ENCODE peak calls at places on chromosomes 4 and X, in six cellular contexts. One of them, this sample, is unnamed.

GRCh38 chr4:57410331-57411052 is 300.3 kb upstream of the IGFBP7 start:
- DNase-seq in natural killer cell: no peak
- DNase-seq in nephron progenitor cell: no peak
- DNase-seq in Right ventricle myocardium superior: no peak
- DNase-seq in pancreas: no peak
- DNase-seq in iPS DF 6.9: no peak
- DNase-seq in this sample: no peak

GRCh38 chrX:110012818-110013484 is 10.0 kb downstream of the TMEM164 start:
- DNase-seq in pancreas: peak; percentile 21
- DNase-seq in Right ventricle myocardium superior: no peak
- DNase-seq in natural killer cell: no peak
- DNase-seq in nephron progenitor cell: no peak
- DNase-seq in iPS DF 6.9: no peak
- DNase-seq in this sample: no peak

GRCh38 chrX:10636337-10636736 is 16.0 kb upstream of the MID1 start:
- DNase-seq in pancreas: no peak
- DNase-seq in iPS DF 6.9: no peak
- DNase-seq in nephron progenitor cell: no peak
- DNase-seq in natural killer cell: no peak
- DNase-seq in Right ventricle myocardium superior: no peak
- DNase-seq in this sample: no peak

GRCh38 chr4:15771419-15772058 is 6.6 kb upstream of the CD38 start:
- DNase-seq in pancreas: no peak
- DNase-seq in Right ventricle myocardium superior: no peak
- DNase-seq in natural killer cell: no peak
- DNase-seq in nephron progenitor cell: no peak
- DNase-seq in iPS DF 6.9: no peak
- DNase-seq in this sample: no peak

GRCh38 chr4:93855926-93856325 is 27.4 kb downstream of the ATOH1 start:
- DNase-seq in iPS DF 6.9: no peak
- DNase-seq in pancreas: no peak
- DNase-seq in natural killer cell: no peak
- DNase-seq in Right ventricle myocardium superior: no peak
- DNase-seq in nephron progenitor cell: no peak
- DNase-seq in this sample: no peak

GRCh38 chr4:108560624-108561023 is 59.8 kb upstream of the RPL34 start:
- DNase-seq in pancreas: no peak
- DNase-seq in nephron progenitor cell: no peak
- DNase-seq in natural killer cell: no peak
- DNase-seq in Right ventricle myocardium superior: no peak
- DNase-seq in iPS DF 6.9: no peak
- DNase-seq in this sample: no peak

GRCh38 chrX:149286940-149287349 is 218.2 kb downstream of the IDS start:
- DNase-seq in pancreas: peak; percentile 23
- DNase-seq in Right ventricle myocardium superior: no peak
- DNase-seq in nephron progenitor cell: peak; percentile 42
- DNase-seq in natural killer cell: no peak
- DNase-seq in iPS DF 6.9: peak; percentile 22
- DNase-seq in this sample: peak; percentile 3

GRCh38 chrX:96820935-96821334 is 62.8 kb upstream of the RPA4 start:
- DNase-seq in iPS DF 6.9: no peak
- DNase-seq in Right ventricle myocardium superior: no peak
- DNase-seq in pancreas: no peak
- DNase-seq in nephron progenitor cell: no peak
- DNase-seq in natural killer cell: no peak
- DNase-seq in this sample: no peak

GRCh38 chr4:139528377-139529005 is 27.5 kb downstream of the SETD7 start:
- DNase-seq in nephron progenitor cell: no peak
- DNase-seq in pancreas: no peak
- DNase-seq in natural killer cell: peak; percentile 41
- DNase-seq in iPS DF 6.9: no peak
- DNase-seq in Right ventricle myocardium superior: peak; percentile 85
- DNase-seq in this sample: no peak

GRCh38 chrX:2463973-2464676 is 36.7 kb downstream of the DHRSX start:
- DNase-seq in iPS DF 6.9: no peak
- DNase-seq in pancreas: no peak
- DNase-seq in natural killer cell: no peak
- DNase-seq in Right ventricle myocardium superior: no peak
- DNase-seq in nephron progenitor cell: no peak
- DNase-seq in this sample: no peak

GRCh38 chr4:125244848-125245450 is 69.8 kb upstream of the FAT4 start:
- DNase-seq in natural killer cell: no peak
- DNase-seq in Right ventricle myocardium superior: no peak
- DNase-seq in pancreas: no peak
- DNase-seq in iPS DF 6.9: no peak
- DNase-seq in nephron progenitor cell: no peak
- DNase-seq in this sample: no peak